ENCODE peak calls at places on chromosomes 3 and 15, in nine cellular contexts. V is cardiac muscle cell; N is heart right ventricle; H is cardiac fibroblast; A is GM06990; W is pancreas; Z is IMR-90; Q is CD8-positive, alpha-beta T cell; Y is HFF-Myc. M is an unnamed sample.
A peak's percentile ranks its signal among the peaks of the same experiment; 100 is the strongest.

GRCh38 chr15:94080416-94080815 is 150.9 kb upstream of the MCTP2 start:
- DNase-seq in Z (no peak), H (no peak), Y (peak; percentile 66), N (peak; percentile 35), Q (no peak), W (no peak), V (no peak), A (no peak), M (no peak)

GRCh38 chr3:39082652-39083313 is 24.6 kb downstream of the GORASP1 start:
- DNase-seq in V (no peak), W (no peak), H (no peak), Y (no peak), Z (no peak), Q (no peak), N (no peak), A (no peak), M (no peak)

GRCh38 chr3:150737874-150738679 is 24.9 kb downstream of the SIAH2 start:
- DNase-seq in A (no peak), W (no peak), H (peak; percentile 64), N (no peak), V (peak; percentile 74), Y (no peak), Q (no peak), Z (peak; percentile 48), M (no peak)

GRCh38 chr15:69060744-69061143 is 46.2 kb downstream of the NOX5 start:
- DNase-seq in N (no peak), W (no peak), Y (no peak), Z (no peak), V (peak; percentile 5), Q (peak; percentile 19), A (no peak), H (no peak), M (no peak)

GRCh38 chr3:159857840-159858239 is 130.8 kb upstream of the IL12A start:
- DNase-seq in A (no peak), Y (no peak), Q (no peak), Z (no peak), H (no peak), N (peak; percentile 58), W (no peak), V (no peak), M (no peak)

GRCh38 chr15:60421544-60421943 is 23.8 kb upstream of the ANXA2 start:
- DNase-seq in N (no peak), Q (no peak), Z (peak; percentile 89), W (no peak), V (peak; percentile 85), A (no peak), Y (no peak), H (peak; percentile 90), M (no peak)

GRCh38 chr3:42511196-42511595 is 8.8 kb downstream of the VIPR1 start:
- DNase-seq in N (no peak), V (no peak), Y (no peak), W (no peak), Z (no peak), H (peak; percentile 28), A (no peak), Q (no peak), M (peak; percentile 15)

GRCh38 chr15:85756411-85757072 is 38.2 kb downstream of the KLHL25 start:
- DNase-seq in H (peak; percentile 26), Z (no peak), Y (no peak), Q (no peak), N (no peak), W (no peak), V (peak; percentile 43), A (no peak), M (no peak)

GRCh38 chr15:62914461-62915079 is 128.0 kb upstream of the TPM1 start:
- DNase-seq in Q (no peak), A (no peak), H (no peak), Z (no peak), W (no peak), V (no peak), N (no peak), Y (no peak), M (no peak)

GRCh38 chr15:43008150-43008549 is 87.6 kb upstream of the TTBK2 start:
- DNase-seq in N (no peak), Y (no peak), Z (no peak), W (peak; percentile 50), A (no peak), Q (no peak), V (no peak), H (no peak), M (no peak)

GRCh38 chr15:69757186-69757585 is 304.6 kb downstream of the RPLP1 start:
- DNase-seq in V (no peak), N (no peak), Q (peak; percentile 40), Y (no peak), H (peak; percentile 20), Z (peak; percentile 21), A (no peak), W (no peak), M (no peak)

GRCh38 chr3:183275418-183275817 is 22.4 kb downstream of the B3GNT5 start:
- DNase-seq in V (peak; percentile 85), Q (no peak), W (no peak), A (no peak), Z (peak; percentile 80), H (peak; percentile 95), N (no peak), Y (no peak), M (peak; percentile 60)

GRCh38 chr3:135163701-135164100 is 368.6 kb downstream of the EPHB1 start:
- DNase-seq in H (no peak), Z (no peak), A (no peak), W (no peak), Q (no peak), N (no peak), V (no peak), Y (no peak), M (no peak)

GRCh38 chr3:59772416-59773408 is 722.9 kb upstream of the CFAP20DC start:
- DNase-seq in N (no peak), V (no peak), Q (peak; percentile 43), Y (no peak), A (peak; percentile 39), H (no peak), Z (no peak), W (no peak), M (no peak)

GRCh38 chr3:105401691-105402149 is 35.0 kb downstream of the ALCAM start:
- DNase-seq in Q (no peak), Z (peak; percentile 37), A (no peak), N (no peak), W (no peak), H (peak; percentile 67), Y (no peak), V (no peak), M (peak; percentile 63)

GRCh38 chr3:24680214-24680967 is 185.7 kb upstream of the THRB start:
- DNase-seq in H (peak; percentile 60), Q (peak; percentile 48), Y (no peak), Z (no peak), A (peak; percentile 21), V (peak; percentile 73), N (peak; percentile 47), W (peak; percentile 71), M (no peak)

GRCh38 chr15:30865257-30865656 is 38.5 kb upstream of the FAN1 start:
- DNase-seq in Z (no peak), V (no peak), N (no peak), W (no peak), H (no peak), A (no peak), Q (no peak), Y (no peak), M (no peak)
- H3K4me3 ChIP-seq in Z (no peak overlapping the region), V (no peak overlapping the region), N (no peak overlapping the region), W (no peak overlapping the region), H (no peak overlapping the region), A (no peak overlapping the region), Q (no peak overlapping the region), Y (no peak overlapping the region), M (no peak overlapping the region)

DNA sequence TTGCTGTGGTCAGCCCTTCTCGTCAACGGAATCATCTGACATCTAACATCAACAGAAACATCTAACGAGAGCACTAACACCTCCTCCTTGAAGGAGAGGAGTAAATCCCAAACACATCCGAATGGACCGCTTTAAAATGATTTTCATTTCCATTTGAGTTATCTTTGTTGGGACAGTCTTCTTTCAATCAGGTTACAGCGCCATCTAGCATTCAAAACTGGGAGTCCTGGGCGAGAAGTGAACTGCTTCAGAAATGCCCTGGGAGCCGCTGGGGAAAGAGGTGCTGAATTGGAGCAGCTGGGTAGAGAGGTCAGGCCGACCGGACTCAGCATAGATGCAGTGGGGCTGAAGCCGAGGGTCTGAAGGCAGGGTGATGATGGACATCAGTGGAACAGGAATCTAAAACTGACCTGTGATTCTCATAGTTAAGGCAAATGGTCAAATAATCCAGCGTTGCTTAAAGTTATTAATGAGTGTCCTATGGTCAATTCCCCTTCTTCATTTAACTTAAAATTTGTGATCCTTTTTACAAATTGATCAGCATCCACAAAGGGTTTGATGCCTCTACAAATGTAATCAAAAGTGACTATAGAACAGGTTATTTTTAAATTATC is 170.0 kb upstream of the NDN start:
- DNase-seq in V (peak; percentile 33), Y (no peak), H (peak; percentile 7), Q (no peak), N (peak; percentile 34), A (no peak), Z (peak; percentile 22), W (no peak), M (no peak)
- TF ChIP-seq CTCF in V (peak; percentile 32), Y (no peak), H (no peak), Q (no peak), N (peak; percentile 35), A (no peak), Z (peak; percentile 53), W (peak; percentile 26), M (peak; percentile 52)

GRCh38 chr3:193742628-193743027 is 149.6 kb downstream of the OPA1 start:
- DNase-seq in N (no peak), Y (no peak), V (no peak), A (peak; percentile 23), H (no peak), Q (no peak), W (no peak), Z (no peak), M (no peak)
- H3K4me3 ChIP-seq in N (no peak overlapping the region), Y (no peak overlapping the region), V (no peak overlapping the region), A (no peak overlapping the region), H (no peak overlapping the region), Q (no peak overlapping the region), W (no peak overlapping the region), Z (no peak overlapping the region), M (no peak overlapping the region)

GRCh38 chr15:29668120-29668602 is 154.1 kb downstream of the TJP1 start:
- DNase-seq in Z (peak; percentile 88), A (no peak), W (peak; percentile 92), H (peak; percentile 95), V (peak; percentile 94), Y (peak; percentile 56), Q (no peak), N (peak; percentile 74), M (peak; percentile 62)
- TF ChIP-seq CTCF in Z (peak; percentile 97), A (peak; percentile 46), W (peak; percentile 87), H (peak; percentile 90), V (peak; percentile 87), Y (peak; percentile 72), Q (no peak), N (peak; percentile 73), M (peak; percentile 79)

DNA sequence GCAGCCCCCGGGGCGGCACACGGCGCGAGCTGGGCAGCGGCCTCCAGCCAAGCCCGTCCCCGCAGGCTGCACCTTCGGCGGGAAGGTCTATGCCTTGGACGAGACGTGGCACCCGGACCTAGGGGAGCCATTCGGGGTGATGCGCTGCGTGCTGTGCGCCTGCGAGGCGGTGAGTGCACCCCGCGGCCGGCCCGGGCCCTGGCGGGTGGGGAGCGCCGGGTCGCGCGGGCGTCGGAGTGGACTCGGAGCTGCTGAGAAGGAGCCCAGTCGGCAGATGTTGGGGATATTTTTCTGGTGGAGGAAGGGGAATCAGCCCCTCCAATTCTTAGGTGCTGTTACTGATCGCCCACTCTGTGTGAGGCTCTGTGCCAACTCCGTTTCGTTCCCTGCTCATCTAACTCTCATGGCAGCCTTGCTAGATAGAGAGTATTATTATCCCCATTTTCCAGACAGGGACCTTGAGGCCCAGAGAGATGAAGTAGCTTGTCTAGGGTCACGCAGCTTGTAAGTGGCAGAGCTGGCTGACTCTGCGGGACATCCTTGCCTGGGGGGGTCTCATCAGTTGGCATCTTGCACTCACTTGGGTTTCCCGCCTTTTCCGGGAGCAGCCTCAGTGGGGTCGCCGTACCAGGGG is 890 bp downstream of the CHRD start:
- DNase-seq in Q (no peak), W (peak; percentile 79), N (no peak), H (no peak), Z (no peak), A (no peak), Y (no peak), V (no peak), M (no peak)
- H3K4me3 ChIP-seq in Q (peak overlapping the region; percentile 47), W (peak overlapping the region; percentile 27), N (peak overlapping the region; percentile 52), H (no peak overlapping the region), Z (peak overlapping the region; percentile 38), A (no peak overlapping the region), Y (no peak overlapping the region), V (peak overlapping the region; percentile 61), M (no peak overlapping the region)

M was measured in retinal pigment epithelial cell.